ENCODE peak calls at places on chromosomes 12 and 14, in ten cellular contexts. One of them, this sample, is unnamed.

GRCh38 chr14:89114109-89114508 is 289.7 kb downstream of the TTC8 start:
- DNase-seq in WTC11: no peak
- DNase-seq in activated CD4-positive, CD25-positive, alpha-beta regulatory T cell: no peak
- DNase-seq in NCI-H2081: no peak
- DNase-seq in AG20443: no peak
- DNase-seq in frontal cortex: no peak
- DNase-seq in Calu3: no peak
- DNase-seq in activated CD4-positive, alpha-beta T cell treated with anti-CD3 and anti-CD28 coated beads, Interleukin-2, amount 50 U/mL, for 1 hour: no peak
- DNase-seq in NCI-H460: no peak
- DNase-seq in GM13977: no peak
- DNase-seq in this sample: no peak

GRCh38 chr14:105249175-105250007 is 1.1 kb downstream of the BTBD6 start:
- DNase-seq in activated CD4-positive, alpha-beta T cell treated with anti-CD3 and anti-CD28 coated beads, Interleukin-2, amount 50 U/mL, for 1 hour: no peak
- DNase-seq in Calu3: peak
- DNase-seq in GM13977: no peak
- DNase-seq in activated CD4-positive, CD25-positive, alpha-beta regulatory T cell: no peak
- DNase-seq in NCI-H460: no peak
- DNase-seq in WTC11: peak
- DNase-seq in frontal cortex: no peak
- DNase-seq in AG20443: peak
- DNase-seq in NCI-H2081: peak
- DNase-seq in this sample: no peak

GRCh38 chr12:70590051-70590450 is 47.2 kb downstream of the PTPRB start:
- DNase-seq in frontal cortex: no peak
- DNase-seq in GM13977: peak
- DNase-seq in NCI-H2081: peak
- DNase-seq in activated CD4-positive, alpha-beta T cell treated with anti-CD3 and anti-CD28 coated beads, Interleukin-2, amount 50 U/mL, for 1 hour: peak
- DNase-seq in AG20443: peak
- DNase-seq in Calu3: peak
- DNase-seq in NCI-H460: peak
- DNase-seq in activated CD4-positive, CD25-positive, alpha-beta regulatory T cell: peak
- DNase-seq in WTC11: peak
- DNase-seq in this sample: peak

GRCh38 chr12:52615912-52616311 is 2.4 kb downstream of the KRT73 start:
- DNase-seq in GM13977: no peak
- DNase-seq in NCI-H2081: no peak
- DNase-seq in NCI-H460: no peak
- DNase-seq in WTC11: no peak
- DNase-seq in frontal cortex: no peak
- DNase-seq in Calu3: no peak
- DNase-seq in activated CD4-positive, CD25-positive, alpha-beta regulatory T cell: no peak
- DNase-seq in activated CD4-positive, alpha-beta T cell treated with anti-CD3 and anti-CD28 coated beads, Interleukin-2, amount 50 U/mL, for 1 hour: no peak
- DNase-seq in AG20443: no peak
- DNase-seq in this sample: no peak

GRCh38 chr14:101714394-101714793 is 47.1 kb upstream of the PPP2R5C start:
- DNase-seq in NCI-H460: no peak
- DNase-seq in activated CD4-positive, CD25-positive, alpha-beta regulatory T cell: no peak
- DNase-seq in WTC11: no peak
- DNase-seq in NCI-H2081: no peak
- DNase-seq in frontal cortex: no peak
- DNase-seq in Calu3: no peak
- DNase-seq in activated CD4-positive, alpha-beta T cell treated with anti-CD3 and anti-CD28 coated beads, Interleukin-2, amount 50 U/mL, for 1 hour: no peak
- DNase-seq in AG20443: no peak
- DNase-seq in GM13977: no peak
- DNase-seq in this sample: no peak

GRCh38 chr12:18261273-18261672 is at the start of gene PIK3C2G:
- DNase-seq in GM13977: no peak
- DNase-seq in AG20443: no peak
- DNase-seq in frontal cortex: no peak
- DNase-seq in NCI-H2081: peak
- DNase-seq in Calu3: no peak
- DNase-seq in NCI-H460: no peak
- DNase-seq in activated CD4-positive, CD25-positive, alpha-beta regulatory T cell: no peak
- DNase-seq in activated CD4-positive, alpha-beta T cell treated with anti-CD3 and anti-CD28 coated beads, Interleukin-2, amount 50 U/mL, for 1 hour: no peak
- DNase-seq in WTC11: no peak
- DNase-seq in this sample: no peak

GRCh38 chr14:31877333-31877798 is 199.7 kb upstream of the ARHGAP5 start:
- DNase-seq in activated CD4-positive, alpha-beta T cell treated with anti-CD3 and anti-CD28 coated beads, Interleukin-2, amount 50 U/mL, for 1 hour: no peak
- DNase-seq in NCI-H2081: no peak
- DNase-seq in activated CD4-positive, CD25-positive, alpha-beta regulatory T cell: no peak
- DNase-seq in Calu3: no peak
- DNase-seq in WTC11: no peak
- DNase-seq in NCI-H460: no peak
- DNase-seq in frontal cortex: no peak
- DNase-seq in GM13977: no peak
- DNase-seq in AG20443: no peak
- DNase-seq in this sample: peak

GRCh38 chr12:70365398-70365647 is 767 bp upstream of the KCNMB4 start:
- DNase-seq in frontal cortex: no peak
- DNase-seq in WTC11: peak
- DNase-seq in NCI-H460: no peak
- DNase-seq in activated CD4-positive, CD25-positive, alpha-beta regulatory T cell: no peak
- DNase-seq in activated CD4-positive, alpha-beta T cell treated with anti-CD3 and anti-CD28 coated beads, Interleukin-2, amount 50 U/mL, for 1 hour: no peak
- DNase-seq in AG20443: no peak
- DNase-seq in Calu3: no peak
- DNase-seq in NCI-H2081: no peak
- DNase-seq in GM13977: no peak
- DNase-seq in this sample: no peak

GRCh38 chr12:92466391-92467305 is 236.1 kb upstream of the PLEKHG7 start:
- DNase-seq in AG20443: no peak
- DNase-seq in NCI-H460: no peak
- DNase-seq in frontal cortex: no peak
- DNase-seq in GM13977: no peak
- DNase-seq in NCI-H2081: no peak
- DNase-seq in activated CD4-positive, CD25-positive, alpha-beta regulatory T cell: no peak
- DNase-seq in Calu3: no peak
- DNase-seq in WTC11: peak
- DNase-seq in activated CD4-positive, alpha-beta T cell treated with anti-CD3 and anti-CD28 coated beads, Interleukin-2, amount 50 U/mL, for 1 hour: no peak
- DNase-seq in this sample: no peak

GRCh38 chr12:128245890-128246289 is 21.1 kb upstream of the TMEM132C start:
- DNase-seq in NCI-H460: no peak
- DNase-seq in GM13977: no peak
- DNase-seq in activated CD4-positive, alpha-beta T cell treated with anti-CD3 and anti-CD28 coated beads, Interleukin-2, amount 50 U/mL, for 1 hour: no peak
- DNase-seq in WTC11: no peak
- DNase-seq in activated CD4-positive, CD25-positive, alpha-beta regulatory T cell: no peak
- DNase-seq in NCI-H2081: no peak
- DNase-seq in frontal cortex: no peak
- DNase-seq in Calu3: no peak
- DNase-seq in AG20443: no peak
- DNase-seq in this sample: no peak

GRCh38 chr14:39368261-39368959 is 63.8 kb downstream of the FBXO33 start:
- DNase-seq in NCI-H460: peak
- DNase-seq in activated CD4-positive, CD25-positive, alpha-beta regulatory T cell: no peak
- DNase-seq in AG20443: peak
- DNase-seq in NCI-H2081: peak
- DNase-seq in GM13977: peak
- DNase-seq in WTC11: peak
- DNase-seq in frontal cortex: no peak
- DNase-seq in activated CD4-positive, alpha-beta T cell treated with anti-CD3 and anti-CD28 coated beads, Interleukin-2, amount 50 U/mL, for 1 hour: peak
- DNase-seq in Calu3: peak
- DNase-seq in this sample: peak

GRCh38 chr14:93748208-93749080 is 39.8 kb downstream of the PRIMA1 start:
- DNase-seq in NCI-H460: no peak
- DNase-seq in activated CD4-positive, CD25-positive, alpha-beta regulatory T cell: no peak
- DNase-seq in GM13977: no peak
- DNase-seq in NCI-H2081: no peak
- DNase-seq in WTC11: no peak
- DNase-seq in activated CD4-positive, alpha-beta T cell treated with anti-CD3 and anti-CD28 coated beads, Interleukin-2, amount 50 U/mL, for 1 hour: no peak
- DNase-seq in Calu3: no peak
- DNase-seq in frontal cortex: no peak
- DNase-seq in AG20443: no peak
- DNase-seq in this sample: no peak

GRCh38 chr12:80086025-80086424 is 13.3 kb upstream of the OTOGL start:
- DNase-seq in activated CD4-positive, alpha-beta T cell treated with anti-CD3 and anti-CD28 coated beads, Interleukin-2, amount 50 U/mL, for 1 hour: no peak
- DNase-seq in AG20443: no peak
- DNase-seq in NCI-H2081: no peak
- DNase-seq in frontal cortex: no peak
- DNase-seq in NCI-H460: no peak
- DNase-seq in Calu3: no peak
- DNase-seq in activated CD4-positive, CD25-positive, alpha-beta regulatory T cell: no peak
- DNase-seq in GM13977: no peak
- DNase-seq in WTC11: no peak
- DNase-seq in this sample: no peak

GRCh38 chr12:52877242-52877641 is 27.6 kb downstream of the KRT8 start:
- DNase-seq in activated CD4-positive, CD25-positive, alpha-beta regulatory T cell: no peak
- DNase-seq in NCI-H460: no peak
- DNase-seq in NCI-H2081: no peak
- DNase-seq in WTC11: no peak
- DNase-seq in AG20443: no peak
- DNase-seq in frontal cortex: no peak
- DNase-seq in activated CD4-positive, alpha-beta T cell treated with anti-CD3 and anti-CD28 coated beads, Interleukin-2, amount 50 U/mL, for 1 hour: no peak
- DNase-seq in GM13977: no peak
- DNase-seq in Calu3: no peak
- DNase-seq in this sample: no peak